ENCODE peak calls at places on chromosome 11, in four cellular contexts. One of them, this sample, is unnamed.

GRCh38 chr11:115226556-115226955 is 277.7 kb downstream of the CADM1 start:
- DNase-seq in IMR-90: peak; percentile 84
- DNase-seq in neuronal stem cell: peak; percentile 55
- DNase-seq in H1: peak; percentile 53
- DNase-seq in this sample: peak; percentile 84

GRCh38 chr11:122439911-122440782 is 215.4 kb upstream of the UBASH3B start:
- DNase-seq in neuronal stem cell: peak; percentile 48
- DNase-seq in IMR-90: peak; percentile 45
- DNase-seq in H1: peak; percentile 78
- DNase-seq in this sample: peak; percentile 66

GRCh38 chr11:93497575-93497974 is 45.6 kb downstream of the SMCO4 start:
- DNase-seq in IMR-90: no peak
- DNase-seq in neuronal stem cell: no peak
- DNase-seq in H1: no peak
- DNase-seq in this sample: no peak

GRCh38 chr11:131033151-131033651 is 116.9 kb upstream of the SNX19 start:
- DNase-seq in neuronal stem cell: no peak
- DNase-seq in H1: no peak
- DNase-seq in IMR-90: peak; percentile 99
- DNase-seq in this sample: peak; percentile 69

GRCh38 chr11:36162282-36162825 is 126.9 kb downstream of the COMMD9 start:
- DNase-seq in H1: no peak
- DNase-seq in neuronal stem cell: no peak
- DNase-seq in IMR-90: no peak
- DNase-seq in this sample: no peak

GRCh38 chr11:11454671-11455223 is 101.7 kb upstream of the CSNK2A3 start:
- DNase-seq in IMR-90: no peak
- DNase-seq in neuronal stem cell: no peak
- DNase-seq in H1: no peak
- DNase-seq in this sample: no peak

GRCh38 chr11:115774756-115775155 is 270.5 kb upstream of the CADM1 start:
- DNase-seq in IMR-90: no peak
- DNase-seq in H1: no peak
- DNase-seq in neuronal stem cell: no peak
- DNase-seq in this sample: no peak

GRCh38 chr11:67646535-67647336 is 3.8 kb downstream of the ACY3 start:
- DNase-seq in IMR-90: no peak
- DNase-seq in neuronal stem cell: no peak
- DNase-seq in H1: no peak
- DNase-seq in this sample: peak; percentile 23

GRCh38 chr11:8025816-8026215 is 38.7 kb downstream of the EIF3F start:
- DNase-seq in neuronal stem cell: no peak
- DNase-seq in H1: no peak
- DNase-seq in IMR-90: peak; percentile 76
- DNase-seq in this sample: no peak

GRCh38 chr11:12075822-12076821 is 34.3 kb upstream of the MICAL2 start:
- DNase-seq in H1: no peak
- DNase-seq in neuronal stem cell: no peak
- DNase-seq in IMR-90: peak; percentile 100
- DNase-seq in this sample: no peak

GRCh38 chr11:62732830-62733229 is 4.5 kb downstream of the TTC9C start:
- DNase-seq in H1: no peak
- DNase-seq in IMR-90: peak; percentile 36
- DNase-seq in neuronal stem cell: no peak
- DNase-seq in this sample: no peak

GRCh38 chr11:86592047-86592564 is 80.3 kb downstream of the ME3 start:
- DNase-seq in H1: no peak
- DNase-seq in neuronal stem cell: no peak
- DNase-seq in IMR-90: peak; percentile 68
- DNase-seq in this sample: no peak

GRCh38 chr11:62923634-62924411 is 2.7 kb upstream of the CHRM1 start:
- DNase-seq in IMR-90: no peak
- DNase-seq in H1: peak; percentile 71
- DNase-seq in neuronal stem cell: no peak
- DNase-seq in this sample: no peak

GRCh38 chr11:87300640-87301381 is 263.1 kb downstream of the TMEM135 start:
- DNase-seq in IMR-90: peak; percentile 4
- DNase-seq in H1: no peak
- DNase-seq in neuronal stem cell: no peak
- DNase-seq in this sample: no peak

GRCh38 chr11:16889905-16890304 is 124.3 kb downstream of the PLEKHA7 start:
- DNase-seq in neuronal stem cell: no peak
- DNase-seq in H1: no peak
- DNase-seq in IMR-90: no peak
- DNase-seq in this sample: no peak
- H4K91ac ChIP-seq in neuronal stem cell: no peak overlapping the region
- H4K91ac ChIP-seq in H1: no peak overlapping the region
- H4K91ac ChIP-seq in IMR-90: no peak overlapping the region
- H4K91ac ChIP-seq in this sample: no peak overlapping the region

DNA sequence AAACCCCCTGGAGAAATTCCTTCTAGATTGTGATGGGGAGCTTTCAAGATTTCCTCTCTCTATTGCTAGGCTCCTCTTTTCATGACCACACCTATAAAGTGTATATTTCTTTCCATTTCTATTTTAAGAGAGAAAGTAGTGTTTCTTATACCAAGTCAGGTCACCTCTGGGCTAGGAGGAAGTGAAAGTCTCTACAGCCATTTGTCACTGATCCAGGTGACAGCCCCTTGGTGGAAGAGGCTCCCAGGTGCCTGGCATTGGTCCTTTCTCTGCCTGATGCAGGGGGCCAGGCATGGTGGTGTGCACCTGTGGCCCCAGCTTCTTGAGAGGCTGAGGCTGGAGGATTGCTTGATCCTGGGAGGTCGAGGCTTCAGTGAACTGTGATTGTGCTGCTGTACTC is 64.7 kb downstream of the DHCR7 start:
- DNase-seq in IMR-90: no peak
- DNase-seq in H1: no peak
- DNase-seq in neuronal stem cell: no peak
- DNase-seq in this sample: no peak
- H3K27me3 ChIP-seq in IMR-90: peaks cover 27% of the 10 kb centered on the region
- H3K27me3 ChIP-seq in H1: no peaks in the 10 kb centered on the region
- H3K27me3 ChIP-seq in neuronal stem cell: no peaks in the 10 kb centered on the region
- H3K27me3 ChIP-seq in this sample: no peaks in the 10 kb centered on the region

GRCh38 chr11:112593440-112593839 is 332.8 kb upstream of the PLET1 start:
- DNase-seq in H1: no peak
- DNase-seq in neuronal stem cell: no peak
- DNase-seq in IMR-90: no peak
- DNase-seq in this sample: no peak

GRCh38 chr11:112588252-112588668 is 327.6 kb upstream of the PLET1 start:
- DNase-seq in neuronal stem cell: peak; percentile 78
- DNase-seq in IMR-90: peak; percentile 77
- DNase-seq in H1: no peak
- DNase-seq in this sample: peak; percentile 67

GRCh38 chr11:112587664-112588063 is 327.0 kb upstream of the PLET1 start:
- DNase-seq in H1: no peak
- DNase-seq in IMR-90: no peak
- DNase-seq in neuronal stem cell: no peak
- DNase-seq in this sample: no peak

GRCh38 chr11:112590778-112591177 is 330.1 kb upstream of the PLET1 start:
- DNase-seq in IMR-90: no peak
- DNase-seq in H1: no peak
- DNase-seq in neuronal stem cell: no peak
- DNase-seq in this sample: no peak

GRCh38 chr11:112589132-112589531 is 328.5 kb upstream of the PLET1 start:
- DNase-seq in IMR-90: no peak
- DNase-seq in neuronal stem cell: no peak
- DNase-seq in H1: no peak
- DNase-seq in this sample: no peak
- H2AFZ ChIP-seq in IMR-90: no peak overlapping the region
- H2AFZ ChIP-seq in neuronal stem cell: no peak overlapping the region
- H2AFZ ChIP-seq in H1: no peak overlapping the region
- H2AFZ ChIP-seq in this sample: no peak overlapping the region

DNA sequence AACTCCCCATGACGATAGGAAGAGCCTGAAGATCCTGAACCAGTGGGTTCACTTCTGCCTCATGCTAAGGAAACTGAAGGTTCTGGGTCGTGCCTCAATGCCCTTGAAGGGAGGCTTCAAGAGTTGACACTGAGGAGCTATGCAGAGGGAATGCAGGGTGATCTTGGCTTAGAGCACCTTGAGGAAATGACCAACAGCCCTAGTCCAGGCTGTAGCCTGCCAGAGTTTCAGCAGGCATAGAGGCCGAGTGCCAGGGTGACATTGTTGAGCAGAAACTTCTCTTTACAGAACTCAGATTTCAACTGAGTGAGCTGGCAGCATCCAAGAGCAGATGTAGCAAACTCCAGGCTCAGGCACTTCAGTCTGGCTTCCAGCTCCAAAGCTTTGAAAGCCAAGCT is 23.1 kb upstream of the CAPRIN1 start:
- DNase-seq in H1: no peak
- DNase-seq in neuronal stem cell: no peak
- DNase-seq in IMR-90: peak; percentile 8
- DNase-seq in this sample: no peak
- H4K91ac ChIP-seq in H1: peak overlapping the region; percentile 44
- H4K91ac ChIP-seq in neuronal stem cell: no peak overlapping the region
- H4K91ac ChIP-seq in IMR-90: no peak overlapping the region
- H4K91ac ChIP-seq in this sample: no peak overlapping the region

GRCh38 chr11:61671527-61671926 is 8.7 kb upstream of the DAGLA start:
- DNase-seq in IMR-90: no peak
- DNase-seq in H1: no peak
- DNase-seq in neuronal stem cell: no peak
- DNase-seq in this sample: peak; percentile 78
- H3K27me3 ChIP-seq in IMR-90: peaks cover 64% of the 10 kb centered on the region
- H3K27me3 ChIP-seq in H1: no peaks in the 10 kb centered on the region
- H3K27me3 ChIP-seq in neuronal stem cell: no peaks in the 10 kb centered on the region
- H3K27me3 ChIP-seq in this sample: no peaks in the 10 kb centered on the region

GRCh38 chr11:58334708-58335107 is 24.2 kb downstream of the OR5B17 start:
- DNase-seq in neuronal stem cell: no peak
- DNase-seq in H1: no peak
- DNase-seq in IMR-90: peak; percentile 89
- DNase-seq in this sample: no peak
- H2AFZ ChIP-seq in neuronal stem cell: no peak overlapping the region
- H2AFZ ChIP-seq in H1: no peak overlapping the region
- H2AFZ ChIP-seq in IMR-90: no peak overlapping the region
- H2AFZ ChIP-seq in this sample: no peak overlapping the region

GRCh38 chr11:43920598-43921419 is 21.6 kb upstream of the C11orf96 start:
- DNase-seq in IMR-90: peak; percentile 100
- DNase-seq in H1: no peak
- DNase-seq in neuronal stem cell: no peak
- DNase-seq in this sample: no peak
- H4K91ac ChIP-seq in IMR-90: peak overlapping the region; percentile 2
- H4K91ac ChIP-seq in H1: no peak overlapping the region
- H4K91ac ChIP-seq in neuronal stem cell: no peak overlapping the region
- H4K91ac ChIP-seq in this sample: no peak overlapping the region

GRCh38 chr11:66006134-66006890 is 4.0 kb downstream of the BANF1 start:
- DNase-seq in IMR-90: no peak
- DNase-seq in neuronal stem cell: no peak
- DNase-seq in H1: no peak
- DNase-seq in this sample: no peak
- H3K27me3 ChIP-seq in IMR-90: peaks cover 4% of the 10 kb centered on the region
- H3K27me3 ChIP-seq in neuronal stem cell: no peaks in the 10 kb centered on the region
- H3K27me3 ChIP-seq in H1: peaks cover 2% of the 10 kb centered on the region
- H3K27me3 ChIP-seq in this sample: peaks cover 1% of the 10 kb centered on the region

GRCh38 chr11:46038529-46038928 is 82.7 kb downstream of the PHF21A start:
- DNase-seq in H1: no peak
- DNase-seq in IMR-90: no peak
- DNase-seq in neuronal stem cell: no peak
- DNase-seq in this sample: no peak

GRCh38 chr11:46044601-46045000 is 76.7 kb downstream of the PHF21A start:
- DNase-seq in H1: no peak
- DNase-seq in IMR-90: no peak
- DNase-seq in neuronal stem cell: no peak
- DNase-seq in this sample: no peak

GRCh38 chr11:46036009-46036408 is 85.2 kb downstream of the PHF21A start:
- DNase-seq in neuronal stem cell: no peak
- DNase-seq in IMR-90: no peak
- DNase-seq in H1: no peak
- DNase-seq in this sample: no peak

GRCh38 chr11:46036969-46037368 is 84.3 kb downstream of the PHF21A start:
- DNase-seq in H1: no peak
- DNase-seq in IMR-90: peak; percentile 58
- DNase-seq in neuronal stem cell: no peak
- DNase-seq in this sample: no peak

GRCh38 chr11:46039990-46040389 is 81.3 kb downstream of the PHF21A start:
- DNase-seq in H1: no peak
- DNase-seq in IMR-90: peak; percentile 69
- DNase-seq in neuronal stem cell: no peak
- DNase-seq in this sample: no peak
- H2AFZ ChIP-seq in H1: no peak overlapping the region
- H2AFZ ChIP-seq in IMR-90: no peak overlapping the region
- H2AFZ ChIP-seq in neuronal stem cell: no peak overlapping the region
- H2AFZ ChIP-seq in this sample: no peak overlapping the region